ENCODE peak calls at places on chromosomes 3 and 15, in eight cellular contexts. O is NCI-H460, E is T-cell, R is adipocyte, D is HEK293T, U is T-helper 9 cell, T is T47D, W is GM10248. B is an unnamed sample.

GRCh38 chr15:71596672-71597071 is 213.7 kb upstream of the NR2E3 start:
- DNase-seq in O (no peak), E (no peak), R (peak; percentile 84), D (no peak), U (no peak), T (no peak), W (no peak), B (no peak)

GRCh38 chr3:15952543-15953175 is 154.9 kb upstream of the ANKRD28 start:
- DNase-seq in O (no peak), E (no peak), R (no peak), D (no peak), U (no peak), T (no peak), W (no peak), B (no peak)

GRCh38 chr3:170465935-170466334 is 47.3 kb downstream of the CLDN11 start:
- DNase-seq in O (no peak), E (no peak), R (no peak), D (no peak), U (no peak), T (no peak), W (no peak), B (no peak)

GRCh38 chr15:51448592-51449494 is 107.4 kb downstream of the GLDN start:
- DNase-seq in O (no peak), E (no peak), R (peak; percentile 7), D (no peak), U (no peak), T (no peak), W (no peak), B (no peak)

GRCh38 chr3:143901105-143901504 is 52.8 kb upstream of the SLC9A9 start:
- DNase-seq in O (no peak), E (no peak), R (peak; percentile 82), D (no peak), U (no peak), T (no peak), W (no peak), B (no peak)

GRCh38 chr15:91075761-91076160 is 24.3 kb upstream of the SV2B start:
- DNase-seq in O (no peak), E (no peak), R (no peak), D (no peak), U (no peak), T (no peak), W (no peak), B (no peak)

GRCh38 chr3:122680381-122681293 is at the start of gene PARP14:
- DNase-seq in O (peak; percentile 48), E (peak; percentile 59), R (peak; percentile 89), D (no peak), U (peak; percentile 49), T (peak; percentile 37), W (peak; percentile 74), B (peak; percentile 41)

GRCh38 chr15:31228980-31229826 is 97.4 kb upstream of the KLF13 start:
- DNase-seq in O (peak; percentile 9), E (no peak), R (no peak), D (no peak), U (no peak), T (no peak), W (peak; percentile 82), B (no peak)

GRCh38 chr3:138271189-138271794 is 58.4 kb downstream of the NME9 start:
- DNase-seq in O (no peak), E (no peak), R (no peak), D (no peak), U (no peak), T (no peak), W (peak; percentile 17), B (no peak)

GRCh38 chr3:79516795-79517194 is 251.0 kb downstream of the ROBO1 start:
- DNase-seq in O (no peak), E (no peak), R (no peak), D (no peak), U (no peak), T (no peak), W (no peak), B (no peak)

GRCh38 chr15:29821416-29822099 is 710 bp downstream of the TJP1 start:
- DNase-seq in O (peak; percentile 72), E (peak; percentile 10), R (peak; percentile 92), D (peak; percentile 46), U (no peak), T (peak; percentile 39), W (peak; percentile 34), B (no peak)

GRCh38 chr3:178419078-178419477 is 117.2 kb upstream of the KCNMB2 start:
- DNase-seq in O (peak; percentile 22), E (no peak), R (peak; percentile 48), D (no peak), U (no peak), T (no peak), W (no peak), B (no peak)

GRCh38 chr15:94478763-94479162 is 247.4 kb downstream of the MCTP2 start:
- DNase-seq in O (no peak), E (no peak), R (no peak), D (no peak), U (no peak), T (no peak), W (no peak), B (no peak)

GRCh38 chr3:194130211-194130610 is 5.7 kb upstream of the HES1 start:
- DNase-seq in O (no peak), E (no peak), R (no peak), D (no peak), U (no peak), T (no peak), W (no peak), B (no peak)

GRCh38 chr3:157921767-157922166 is 184.5 kb downstream of the SHOX2 start:
- DNase-seq in O (no peak), E (no peak), R (no peak), D (no peak), U (no peak), T (no peak), W (no peak), B (no peak)

GRCh38 chr15:63157891-63158431 is 684 bp upstream of the RPS27L start:
- DNase-seq in O (peak; percentile 40), E (peak; percentile 27), R (peak; percentile 94), D (peak; percentile 23), U (peak; percentile 4), T (peak; percentile 20), W (peak; percentile 60), B (no peak)

GRCh38 chr3:194364652-194365434 is 4.7 kb downstream of the LRRC15 start:
- DNase-seq in O (no peak), E (no peak), R (peak; percentile 47), D (no peak), U (no peak), T (no peak), W (no peak), B (no peak)

GRCh38 chr15:48604567-48604966 is 40.9 kb downstream of the FBN1 start:
- DNase-seq in O (no peak), E (no peak), R (peak; percentile 50), D (no peak), U (no peak), T (no peak), W (no peak), B (no peak)